ENCODE peak calls at places on chromosome 3, in seven cellular contexts. I is ELR; H is fibroblast of the conjunctiva; K is amniotic stem cell; X is stimulated activated CD4-positive, alpha-beta T cell treated with anti-CD3 and anti-CD28 coated beads, Interleukin-1b, Interleukin-23, amount 100 ng/mL, for 48 hours; F is natural killer cell; E is choroid plexus epithelial cell. B is an unnamed sample.

GRCh38 chr3:192850501-192850981 is 67.1 kb downstream of the MB21D2 start:
- DNase-seq in F (no peak), I (peak; percentile 91), X (peak; percentile 69), H (no peak), K (no peak), E (peak; percentile 70), B (no peak)

GRCh38 chr3:123099331-123100191 is 32.7 kb downstream of the PDIA5 start:
- DNase-seq in E (no peak), F (no peak), I (no peak), H (no peak), X (no peak), K (no peak), B (no peak)

GRCh38 chr3:13533823-13534435 is 15.0 kb upstream of the FBLN2 start:
- DNase-seq in H (no peak), K (no peak), I (no peak), E (no peak), X (no peak), F (no peak), B (no peak)

GRCh38 chr3:143529018-143529478 is 319.2 kb downstream of the SLC9A9 start:
- DNase-seq in F (no peak), I (no peak), H (peak; percentile 62), K (no peak), E (peak; percentile 83), X (no peak), B (no peak)

GRCh38 chr3:88896026-88896425 is 211.4 kb upstream of the EPHA3 start:
- DNase-seq in F (no peak), K (no peak), H (no peak), X (no peak), E (no peak), I (no peak), B (no peak)

GRCh38 chr3:107574650-107575049 is 51.9 kb downstream of the BBX start:
- DNase-seq in E (peak; percentile 75), K (peak; percentile 3), H (peak; percentile 31), I (peak; percentile 60), F (no peak), X (no peak), B (no peak)

GRCh38 chr3:53202331-53203015 is 41.5 kb downstream of the PRKCD start:
- DNase-seq in H (no peak), F (no peak), K (no peak), X (no peak), I (no peak), E (no peak), B (peak; percentile 52)

GRCh38 chr3:100335137-100335833 is 728 bp downstream of the NIT2 start:
- DNase-seq in K (no peak), F (peak; percentile 16), X (peak; percentile 23), E (peak; percentile 28), H (no peak), I (peak; percentile 38), B (peak; percentile 12)

GRCh38 chr3:140341213-140341612 is 336.7 kb upstream of the TRIM42 start:
- DNase-seq in E (no peak), X (no peak), I (no peak), K (no peak), F (no peak), H (no peak), B (no peak)

GRCh38 chr3:21216598-21216997 is 534.4 kb downstream of the ZNF385D start:
- DNase-seq in H (no peak), X (no peak), F (no peak), E (peak; percentile 2), K (no peak), I (no peak), B (peak; percentile 11)

GRCh38 chr3:60384352-60384751 is 866.9 kb downstream of the FHIT start:
- DNase-seq in E (peak; percentile 16), I (no peak), K (no peak), X (no peak), F (no peak), H (no peak), B (no peak)

GRCh38 chr3:50583897-50584296 is 14.6 kb downstream of the HEMK1 start:
- DNase-seq in X (no peak), F (no peak), E (no peak), I (no peak), H (no peak), K (no peak), B (no peak)

GRCh38 chr3:9760779-9761505 is 8.8 kb downstream of the CAMK1 start:
- DNase-seq in K (no peak), H (no peak), I (no peak), E (no peak), F (no peak), X (no peak), B (no peak)

GRCh38 chr3:19946291-19946831 is 536 bp upstream of the RAB5A start:
- DNase-seq in E (no peak), K (no peak), X (no peak), H (no peak), I (no peak), F (no peak), B (no peak)

GRCh38 chr3:64294771-64295170 is 69.5 kb upstream of the PRICKLE2 start:
- DNase-seq in H (no peak), E (no peak), I (no peak), X (no peak), K (no peak), F (no peak), B (no peak)

GRCh38 chr3:46708401-46709146 is 7.4 kb downstream of the TMIE start:
- DNase-seq in E (no peak), F (peak; percentile 13), X (no peak), H (no peak), K (no peak), I (no peak), B (no peak)

GRCh38 chr3:177598110-177598833 is 401.0 kb upstream of the TBL1XR1 start:
- DNase-seq in E (peak; percentile 71), H (no peak), I (no peak), X (no peak), K (no peak), F (no peak), B (no peak)

GRCh38 chr3:182738583-182739514 is 54.5 kb upstream of the ATP11B start:
- DNase-seq in X (no peak), K (no peak), H (no peak), I (no peak), E (no peak), F (no peak), B (no peak)

GRCh38 chr3:179503640-179504039 is 52.4 kb upstream of the GNB4 start:
- DNase-seq in X (no peak), F (no peak), H (no peak), E (no peak), I (no peak), K (no peak), B (no peak)

GRCh38 chr3:143901105-143901504 is 52.8 kb upstream of the SLC9A9 start:
- DNase-seq in I (peak; percentile 77), F (no peak), X (no peak), E (peak; percentile 92), K (peak; percentile 73), H (peak; percentile 41), B (no peak)

GRCh38 chr3:105951043-105951442 is 82.2 kb upstream of the CBLB start:
- DNase-seq in X (no peak), F (no peak), K (no peak), E (no peak), H (no peak), I (no peak), B (no peak)

GRCh38 chr3:123285066-123285465 is 83.3 kb downstream of the SEC22A start:
- DNase-seq in F (no peak), K (no peak), E (no peak), H (no peak), X (no peak), I (peak; percentile 77), B (no peak)

GRCh38 chr3:127674099-127674792 is 1.5 kb downstream of the ABTB1 start:
- DNase-seq in K (no peak), H (no peak), E (no peak), I (no peak), X (no peak), F (no peak), B (no peak)

GRCh38 chr3:125151916-125152315 is 60.6 kb downstream of the SLC12A8 start:
- DNase-seq in E (no peak), K (no peak), I (no peak), H (no peak), X (no peak), F (no peak), B (no peak)

GRCh38 chr3:105752791-105753415 is 115.9 kb downstream of the CBLB start:
- DNase-seq in K (no peak), F (peak; percentile 30), E (peak; percentile 70), X (no peak), I (peak; percentile 44), H (no peak), B (peak; percentile 66)

GRCh38 chr3:135929670-135930069 is 35.9 kb upstream of the PPP2R3A start:
- DNase-seq in X (no peak), F (no peak), I (peak; percentile 9), K (no peak), E (peak; percentile 89), H (peak; percentile 53), B (no peak)

GRCh38 chr3:139111392-139112229 is 66.9 kb upstream of the PRR23C start:
- DNase-seq in F (peak; percentile 34), H (peak; percentile 37), K (peak; percentile 28), E (peak; percentile 80), I (peak; percentile 74), X (peak; percentile 50), B (peak; percentile 34)

B was measured in Jurkat, Clone E6-1.